ENCODE peak calls at places on chromosomes 7 and 10, in eight cellular contexts. M, Q, I, U, F, B, X and C are unnamed samples.

GRCh38 chr7:78587443-78588044 is 789.0 kb downstream of the PHTF2 start:
- DNase-seq in B (no peak), I (peak), M (no peak), F (no peak), Q (no peak), X (no peak), U (no peak), C (no peak)

GRCh38 chr7:24965831-24966708 is 13.9 kb downstream of the OSBPL3 start:
- DNase-seq in U (no peak), F (no peak), Q (no peak), X (no peak), M (no peak), B (no peak), I (no peak), C (no peak)

GRCh38 chr7:41045556-41046123 is 657.2 kb downstream of the INHBA start:
- DNase-seq in F (no peak), U (no peak), M (no peak), B (no peak), Q (no peak), I (no peak), X (no peak), C (no peak)

GRCh38 chr7:1758417-1758858 is 88.4 kb downstream of the ELFN1 start:
- DNase-seq in B (no peak), F (peak), X (peak), Q (no peak), U (no peak), I (peak), M (no peak), C (no peak)

GRCh38 chr7:84060760-84061261 is 133.8 kb downstream of the SEMA3A start:
- DNase-seq in Q (no peak), B (no peak), M (no peak), F (no peak), X (no peak), U (no peak), I (peak), C (no peak)

GRCh38 chr7:158814637-158815036 is 14.7 kb downstream of the ESYT2 start:
- DNase-seq in M (no peak), Q (no peak), B (no peak), I (no peak), X (no peak), U (no peak), F (no peak), C (no peak)

GRCh38 chr7:27221201-27221797 is 21.3 kb upstream of the EVX1 start:
- DNase-seq in I (peak), F (no peak), U (no peak), B (no peak), M (no peak), Q (no peak), X (no peak), C (no peak)

GRCh38 chr7:156735861-156736260 is 95.3 kb downstream of the RNF32 start:
- DNase-seq in M (no peak), U (no peak), F (no peak), Q (no peak), B (no peak), X (no peak), I (no peak), C (no peak)

GRCh38 chr10:75379817-75380216 is 21.7 kb downstream of the ZNF503 start:
- DNase-seq in Q (no peak), M (no peak), F (no peak), U (no peak), X (no peak), I (no peak), B (no peak), C (no peak)

GRCh38 chr7:43735802-43736603 is 6.7 kb upstream of the COA1 start:
- DNase-seq in F (no peak), U (no peak), X (no peak), B (no peak), M (no peak), Q (no peak), I (no peak), C (no peak)

GRCh38 chr7:44650772-44651171 is 44.3 kb downstream of the OGDH start:
- DNase-seq in Q (no peak), B (no peak), I (no peak), U (no peak), M (no peak), X (no peak), F (no peak), C (no peak)

GRCh38 chr10:42836096-42836495 is 53.5 kb downstream of the BMS1 start:
- DNase-seq in I (no peak), X (no peak), U (no peak), M (no peak), B (no peak), F (no peak), Q (no peak), C (no peak)

GRCh38 chr7:130352335-130353074 is 7.9 kb downstream of the CPA5 start:
- DNase-seq in F (no peak), M (no peak), U (no peak), B (no peak), X (no peak), I (peak), Q (no peak), C (no peak)

GRCh38 chr7:151761256-151761655 is 115.7 kb downstream of the PRKAG2 start:
- DNase-seq in M (no peak), X (no peak), Q (no peak), I (no peak), B (no peak), F (no peak), U (no peak), C (no peak)

GRCh38 chr7:140961117-140961516 is 36.4 kb upstream of the BRAF start:
- DNase-seq in Q (no peak), I (no peak), B (no peak), F (no peak), U (no peak), M (no peak), X (no peak), C (no peak)

GRCh38 chr7:45123913-45124312 is 12.4 kb upstream of the TBRG4 start:
- DNase-seq in M (no peak), I (no peak), U (no peak), B (no peak), F (no peak), X (no peak), Q (no peak), C (no peak)

GRCh38 chr10:99329238-99329890 is at the start of gene CNNM1:
- DNase-seq in X (no peak), Q (peak), M (peak), B (no peak), I (peak), U (no peak), F (peak), C (no peak)

GRCh38 chr7:28858206-28858605 is 99.9 kb downstream of the TRIL start:
- DNase-seq in Q (no peak), U (no peak), F (no peak), X (no peak), I (peak), M (no peak), B (no peak), C (no peak)

GRCh38 chr10:12839349-12839927 is 162.1 kb downstream of the CCDC3 start:
- DNase-seq in F (no peak), B (no peak), Q (no peak), I (peak), U (no peak), M (no peak), X (no peak), C (no peak)

GRCh38 chr7:155533827-155534690 is 12.3 kb downstream of the CNPY1 start:
- DNase-seq in B (no peak), X (no peak), I (peak), M (peak), U (no peak), Q (no peak), F (no peak), C (no peak)

GRCh38 chr7:50696810-50697582 is 85.7 kb downstream of the GRB10 start:
- DNase-seq in U (no peak), M (no peak), I (no peak), X (no peak), Q (no peak), B (no peak), F (no peak), C (no peak)

GRCh38 chr7:92595281-92595680 is 5.1 kb upstream of the FAM133B start:
- DNase-seq in Q (no peak), M (no peak), I (peak), U (no peak), F (no peak), B (no peak), X (no peak), C (no peak)

GRCh38 chr10:4678023-4678950 is 147.7 kb upstream of the AKR1E2 start:
- DNase-seq in U (no peak), B (no peak), X (no peak), M (no peak), I (peak), F (no peak), Q (no peak), C (no peak)

GRCh38 chr10:2111936-2112335 is 374.6 kb upstream of the ADARB2 start:
- DNase-seq in M (no peak), Q (no peak), I (no peak), X (no peak), F (no peak), U (no peak), B (peak), C (no peak)

GRCh38 chr7:156109988-156110387 is 297.7 kb upstream of the SHH start:
- DNase-seq in B (no peak), M (no peak), U (no peak), X (no peak), I (no peak), Q (no peak), F (no peak), C (no peak)

GRCh38 chr7:11698273-11698930 is 133.6 kb downstream of the THSD7A start:
- DNase-seq in B (no peak), Q (no peak), X (no peak), U (no peak), F (no peak), M (no peak), I (no peak), C (no peak)

GRCh38 chr10:76946268-76946667 is 691.3 kb downstream of the KCNMA1 start:
- DNase-seq in Q (no peak), M (no peak), F (no peak), B (no peak), I (peak), X (no peak), U (no peak), C (no peak)

GRCh38 chr7:128752251-128752650 is 13.1 kb downstream of the CALU start:
- DNase-seq in F (no peak), U (no peak), X (no peak), B (no peak), I (no peak), Q (no peak), M (no peak), C (no peak)

GRCh38 chr10:50604049-50604640 is 19.6 kb downstream of the SGMS1 start:
- DNase-seq in M (peak), I (no peak), B (no peak), Q (no peak), U (no peak), X (no peak), F (no peak), C (no peak)

GRCh38 chr10:117409549-117410283 is 34.5 kb upstream of the PDZD8 start:
- DNase-seq in X (no peak), I (no peak), M (no peak), B (no peak), F (no peak), Q (no peak), U (no peak), C (no peak)

GRCh38 chr10:127368937-127369336 is 172.5 kb upstream of the INSYN2A start:
- DNase-seq in X (no peak), I (no peak), U (no peak), F (no peak), M (no peak), B (no peak), Q (no peak), C (no peak)

GRCh38 chr7:128454808-128455555 is 696 bp upstream of the HILPDA start:
- DNase-seq in B (no peak), M (no peak), U (no peak), Q (no peak), I (peak), X (no peak), F (no peak), C (no peak)

GRCh38 chr7:76310102-76310957 is 7.9 kb downstream of the HSPB1 start:
- DNase-seq in M (no peak), I (peak), U (no peak), Q (peak), X (no peak), B (no peak), F (no peak), C (no peak)

GRCh38 chr7:30268666-30269065 is 15.7 kb upstream of the ZNRF2 start:
- DNase-seq in U (no peak), X (no peak), F (no peak), M (no peak), I (no peak), Q (no peak), B (no peak), C (no peak)

GRCh38 chr7:18895456-18895855 is 222.0 kb downstream of the TWIST1 start:
- DNase-seq in B (no peak), U (no peak), M (no peak), Q (no peak), I (no peak), F (no peak), X (peak), C (no peak)